ENCODE peak calls at places on chromosomes 6 and 20, in seven cellular contexts. R is fibroblast of the conjunctiva, P is HT1080, K is left cardiac atrium, S is tibial artery, C is NCI-H2171, O is mucosa of gallbladder. F is an unnamed sample.

GRCh38 chr20:35901678-35902544 is 52.4 kb downstream of the SCAND1 start:
- DNase-seq in O (no peak), C (no peak), P (peak; percentile 95), K (no peak), S (no peak), R (peak; percentile 65), F (peak; percentile 81)

GRCh38 chr6:138052783-138053182 is 54.4 kb downstream of the PERP start:
- DNase-seq in S (no peak), P (peak; percentile 5), O (no peak), K (no peak), R (no peak), C (no peak), F (no peak)

GRCh38 chr20:2596673-2597279 is 55.7 kb upstream of the NOP56 start:
- DNase-seq in C (peak; percentile 5), P (peak; percentile 60), K (no peak), S (no peak), R (no peak), O (no peak), F (no peak)

GRCh38 chr6:158621694-158622544 is 22.6 kb downstream of the DYNLT1 start:
- DNase-seq in S (no peak), P (no peak), O (no peak), C (no peak), K (no peak), R (no peak), F (no peak)

GRCh38 chr20:64144144-64144912 is 19.9 kb upstream of the MYT1 start:
- DNase-seq in S (no peak), K (no peak), R (no peak), O (no peak), C (no peak), P (no peak), F (no peak)

GRCh38 chr6:131954775-131955107 is 3.6 kb upstream of the CCN2 start:
- DNase-seq in R (peak; percentile 90), O (peak; percentile 67), S (no peak), P (peak; percentile 95), K (peak; percentile 56), C (no peak), F (peak; percentile 88)

GRCh38 chr6:96059586-96059985 is 43.8 kb downstream of the FUT9 start:
- DNase-seq in K (no peak), P (peak; percentile 70), R (no peak), C (no peak), S (no peak), O (no peak), F (no peak)

GRCh38 chr6:93751969-93752368 is 332.6 kb upstream of the EPHA7 start:
- DNase-seq in K (no peak), P (peak; percentile 2), O (no peak), R (no peak), S (no peak), C (no peak), F (peak; percentile 4)

GRCh38 chr20:34515484-34516037 is 661 bp upstream of the DYNLRB1 start:
- DNase-seq in C (peak; percentile 94), O (peak; percentile 58), S (no peak), P (no peak), K (peak; percentile 53), R (no peak), F (peak; percentile 72)

GRCh38 chr20:17614812-17615644 is 45.2 kb downstream of the DSTN start:
- DNase-seq in K (peak; percentile 34), C (no peak), S (peak; percentile 37), P (no peak), R (no peak), O (peak; percentile 21), F (no peak)